ENCODE peak calls at places on chromosomes 11 and 22, in six cellular contexts. Z, M, K, N, G and D are unnamed samples.

GRCh38 chr11:57567210-57567511 is 311 bp downstream of the UBE2L6 start:
- DNase-seq in N (no peak), K (no peak), G (peak), Z (no peak), M (peak), D (no peak)

GRCh38 chr11:33957304-33957917 is 65.5 kb upstream of the LMO2 start:
- DNase-seq in G (no peak), K (no peak), M (no peak), N (no peak), Z (no peak), D (no peak)

GRCh38 chr11:87600938-87601337 is 563.2 kb downstream of the TMEM135 start:
- DNase-seq in M (no peak), G (no peak), K (no peak), Z (no peak), N (no peak), D (no peak)

GRCh38 chr11:109902764-109903436 is 190.3 kb upstream of the ZC3H12C start:
- DNase-seq in G (no peak), M (no peak), Z (no peak), K (no peak), N (no peak), D (no peak)

GRCh38 chr11:128691802-128692749 is 1.8 kb upstream of the FLI1 start:
- DNase-seq in G (peak), K (peak), Z (no peak), N (peak), M (no peak), D (no peak)

GRCh38 chr11:69065136-69065710 is 16.5 kb downstream of the TPCN2 start:
- DNase-seq in K (no peak), M (no peak), Z (no peak), G (no peak), N (no peak), D (no peak)

GRCh38 chr11:127965947-127966668 is 621.2 kb downstream of the ETS1 start:
- DNase-seq in N (no peak), G (no peak), M (peak), Z (no peak), K (no peak), D (no peak)

GRCh38 chr11:65973439-65974110 is 12.0 kb downstream of the SART1 start:
- DNase-seq in M (peak), G (no peak), Z (no peak), N (no peak), K (no peak), D (no peak)

GRCh38 chr11:122405788-122406341 is 249.7 kb upstream of the UBASH3B start:
- DNase-seq in N (no peak), G (no peak), Z (no peak), K (no peak), M (peak), D (no peak)

GRCh38 chr22:42972592-42973535 is 42.1 kb downstream of the PACSIN2 start:
- DNase-seq in M (no peak), G (peak), K (no peak), N (no peak), Z (no peak), D (no peak)

GRCh38 chr11:78398715-78399114 is 18.9 kb downstream of the GAB2 start:
- DNase-seq in M (no peak), G (no peak), Z (no peak), N (no peak), K (no peak), D (no peak)

GRCh38 chr11:109071712-109072524 is 350.1 kb upstream of the C11orf87 start:
- DNase-seq in Z (no peak), N (no peak), G (no peak), M (peak), K (no peak), D (no peak)

GRCh38 chr11:116895053-116895757 is 57.8 kb upstream of the APOA1 start:
- DNase-seq in Z (no peak), G (no peak), N (peak), M (no peak), K (peak), D (peak)

GRCh38 chr11:100340416-100341323 is 346.4 kb upstream of the ARHGAP42 start:
- DNase-seq in K (no peak), Z (no peak), G (no peak), M (no peak), N (no peak), D (no peak)

GRCh38 chr22:38027487-38027886 is 29.7 kb upstream of the PICK1 start:
- DNase-seq in N (no peak), G (no peak), M (no peak), Z (no peak), K (no peak), D (no peak)

GRCh38 chr11:96338910-96339703 is 3.9 kb downstream of the MAML2 start:
- DNase-seq in M (peak), Z (peak), G (peak), K (no peak), N (peak), D (no peak)

GRCh38 chr11:61577383-61578118 is 3.3 kb downstream of the SYT7 start:
- DNase-seq in Z (peak), G (no peak), K (peak), M (no peak), N (peak), D (no peak)

GRCh38 chr22:47198801-47199251 is 436.4 kb downstream of the TBC1D22A start:
- DNase-seq in M (no peak), G (no peak), N (no peak), K (peak), Z (no peak), D (no peak)

GRCh38 chr11:123547180-123547579 is 107.2 kb downstream of the SCN3B start:
- DNase-seq in Z (no peak), K (no peak), N (no peak), M (no peak), G (no peak), D (no peak)

GRCh38 chr11:36363361-36364272 is 67.5 kb downstream of the PRR5L start:
- DNase-seq in M (no peak), Z (no peak), G (peak), N (no peak), K (peak), D (no peak)

GRCh38 chr11:41282436-41282835 is 177.0 kb downstream of the LRRC4C start:
- DNase-seq in G (no peak), N (no peak), K (no peak), Z (no peak), M (no peak), D (no peak)

GRCh38 chr11:37747121-37747520 is 1149.1 kb upstream of the RAG2 start:
- DNase-seq in K (no peak), M (peak), Z (no peak), G (no peak), N (no peak), D (no peak)

GRCh38 chr11:130180491-130180890 is 20.9 kb downstream of the ST14 start:
- DNase-seq in G (no peak), M (peak), N (no peak), Z (no peak), K (no peak), D (no peak)

GRCh38 chr11:64371201-64371600 is 12.2 kb downstream of the RPS6KA4 start:
- DNase-seq in Z (no peak), G (no peak), N (no peak), K (no peak), M (no peak), D (no peak)

GRCh38 chr11:127193916-127194315 is 193.3 kb upstream of the KIRREL3 start:
- DNase-seq in Z (no peak), K (no peak), N (no peak), G (no peak), M (no peak), D (no peak)

GRCh38 chr22:24134090-24134846 is 47.0 kb upstream of the SUSD2 start:
- DNase-seq in N (no peak), G (no peak), K (no peak), Z (no peak), M (no peak), D (peak)

GRCh38 chr11:86692317-86692716 is 19.9 kb upstream of the ME3 start:
- DNase-seq in K (no peak), G (no peak), N (no peak), M (peak), Z (no peak), D (no peak)

GRCh38 chr22:28907311-28908008 is 24.1 kb downstream of the ZNRF3 start:
- DNase-seq in M (peak), G (no peak), Z (no peak), K (no peak), N (no peak), D (no peak)

GRCh38 chr22:26487996-26488395 is 4.3 kb downstream of the SRRD start:
- DNase-seq in N (no peak), M (no peak), K (no peak), G (no peak), Z (no peak), D (no peak)

GRCh38 chr11:19628018-19628417 is 84.6 kb upstream of the NAV2 start:
- DNase-seq in Z (no peak), N (no peak), G (no peak), K (no peak), M (peak), D (no peak)

GRCh38 chr11:76788661-76789442 is 5.7 kb downstream of the TSKU start:
- DNase-seq in M (no peak), N (no peak), Z (peak), G (no peak), K (no peak), D (no peak)

GRCh38 chr11:108915666-108916065 is 250.8 kb downstream of the DDX10 start:
- DNase-seq in Z (no peak), G (no peak), K (no peak), N (no peak), M (peak), D (no peak)

GRCh38 chr22:37262346-37262745 is 18.3 kb upstream of the RAC2 start:
- DNase-seq in G (no peak), K (no peak), N (peak), Z (no peak), M (no peak), D (no peak)

GRCh38 chr22:42180349-42180842 is 49.8 kb upstream of the CYP2D6 start:
- DNase-seq in M (peak), K (no peak), N (no peak), Z (no peak), G (no peak), D (no peak)

GRCh38 chr11:116544721-116545120 is 228.1 kb downstream of the BUD13 start:
- DNase-seq in M (no peak), Z (no peak), N (no peak), G (no peak), K (no peak), D (no peak)

GRCh38 chr11:125371451-125371935 is 124.6 kb downstream of the FEZ1 start:
- DNase-seq in G (no peak), K (peak), M (no peak), N (peak), Z (no peak), D (peak)

GRCh38 chr11:459511-460220 is 9.6 kb downstream of the PTDSS2 start:
- DNase-seq in M (no peak), K (no peak), G (no peak), N (no peak), Z (peak), D (no peak)

GRCh38 chr11:462107-462890 is 12.2 kb downstream of the PTDSS2 start:
- DNase-seq in M (no peak), G (no peak), Z (no peak), N (no peak), K (no peak), D (no peak)

GRCh38 chr11:460331-461199 is 10.5 kb downstream of the PTDSS2 start:
- DNase-seq in G (no peak), K (no peak), Z (peak), M (no peak), N (no peak), D (no peak)

GRCh38 chr11:464316-464715 is 14.2 kb downstream of the PTDSS2 start:
- DNase-seq in N (no peak), K (no peak), G (no peak), Z (no peak), M (no peak), D (no peak)

GRCh38 chr11:461626-462025 is 11.5 kb downstream of the PTDSS2 start:
- DNase-seq in K (no peak), G (no peak), N (no peak), M (no peak), Z (no peak), D (no peak)
- H3K14ac ChIP-seq in K (no peak), G (no peak), N (no peak), M (no peak), Z (peak), D (peak)

GRCh38 chr22:48587236-48587865 is 1240.3 kb downstream of the BRD1 start:
- DNase-seq in Z (no peak), G (no peak), N (no peak), M (no peak), K (no peak), D (no peak)
- H3K14ac ChIP-seq in Z (no peak), G (no peak), N (peak), M (no peak), K (no peak), D (no peak)

GRCh38 chr22:50001388-50002231 is 11.0 kb downstream of the IL17REL start:
- DNase-seq in Z (no peak), M (no peak), K (no peak), G (no peak), N (no peak), D (no peak)
- H3K14ac ChIP-seq in Z (no peak), M (no peak), K (no peak), G (no peak), N (no peak), D (no peak)

GRCh38 chr11:70397336-70397982 is 870 bp upstream of the CTTN start:
- DNase-seq in N (peak), G (no peak), M (peak), K (peak), Z (no peak), D (no peak)

GRCh38 chr11:70398834-70399680 is 728 bp downstream of the CTTN start:
- DNase-seq in N (no peak), K (no peak), M (no peak), Z (peak), G (no peak), D (no peak)

GRCh38 chr11:70400643-70401042 is 2.3 kb downstream of the CTTN start:
- DNase-seq in Z (no peak), K (no peak), M (no peak), G (no peak), N (no peak), D (no peak)

GRCh38 chr11:70399681-70400112 is 1.4 kb downstream of the CTTN start:
- DNase-seq in G (peak), N (peak), M (peak), K (peak), Z (peak), D (no peak)

GRCh38 chr11:70397983-70398833 is at the start of gene CTTN:
- DNase-seq in N (peak), Z (peak), G (peak), M (peak), K (peak), D (peak)
- H3K14ac ChIP-seq in N (peak), Z (peak), G (peak), M (peak), K (no peak), D (peak)